ENCODE peak calls at places on chromosomes 1 and 21, in seven cellular contexts. Q is EL, V is left lobe of liver, G is body of pancreas, J is NCI-H1417, D is SK-MEL-5, P is BJ. O is an unnamed sample.

GRCh38 chr1:151661728-151662127 is 49.9 kb downstream of the SNX27 start:
- DNase-seq in Q (no peak), D (no peak), V (no peak), J (no peak), P (no peak), G (no peak), O (no peak)

GRCh38 chr21:29228306-29228705 is 70.4 kb upstream of the BACH1 start:
- DNase-seq in P (no peak), Q (no peak), J (no peak), G (no peak), V (no peak), D (no peak), O (no peak)

GRCh38 chr21:17612023-17612564 is 607 bp downstream of the BTG3 start:
- DNase-seq in V (peak; percentile 51), G (peak; percentile 50), P (no peak), J (peak; percentile 80), Q (peak; percentile 44), D (no peak), O (no peak)

GRCh38 chr1:206823725-206824124 is 41.7 kb upstream of the IL20 start:
- DNase-seq in Q (peak; percentile 25), D (no peak), J (no peak), P (no peak), V (no peak), G (no peak), O (no peak)

GRCh38 chr1:232553809-232554208 is 76.1 kb downstream of the SIPA1L2 start:
- DNase-seq in Q (no peak), P (no peak), D (no peak), G (no peak), V (no peak), J (no peak), O (no peak)

GRCh38 chr1:114482585-114482984 is 28.4 kb downstream of the TRIM33 start:
- DNase-seq in P (no peak), V (no peak), Q (no peak), D (no peak), J (no peak), G (no peak), O (no peak)

GRCh38 chr1:111221633-111222286 is 5.8 kb upstream of the CHI3L2 start:
- DNase-seq in P (no peak), D (no peak), J (no peak), V (no peak), Q (peak; percentile 15), G (no peak), O (no peak)

GRCh38 chr1:30444850-30445249 is 278.5 kb downstream of the MATN1 start:
- DNase-seq in D (peak; percentile 35), J (no peak), G (no peak), P (no peak), Q (peak; percentile 21), V (no peak), O (no peak)

GRCh38 chr1:37752583-37753471 is 12.1 kb downstream of the EPHA10 start:
- DNase-seq in G (peak; percentile 43), P (no peak), Q (no peak), J (peak; percentile 80), V (no peak), D (no peak), O (no peak)

GRCh38 chr1:209585672-209586071 is 2.2 kb downstream of the CAMK1G start:
- DNase-seq in D (no peak), V (no peak), Q (peak; percentile 61), J (peak; percentile 68), P (no peak), G (peak; percentile 29), O (no peak)

GRCh38 chr1:16727190-16728111 is 12.9 kb upstream of the RNU1-4 start:
- DNase-seq in G (peak; percentile 20), P (no peak), Q (peak; percentile 75), V (peak; percentile 54), D (peak; percentile 90), J (no peak), O (peak; percentile 3)

GRCh38 chr1:182699673-182700350 is 15.4 kb upstream of the RGS8 start:
- DNase-seq in Q (no peak), J (no peak), P (no peak), V (no peak), D (no peak), G (no peak), O (no peak)

GRCh38 chr1:91526496-91526895 is 25.8 kb downstream of the CDC7 start:
- DNase-seq in Q (peak; percentile 21), J (no peak), P (peak; percentile 44), D (no peak), G (no peak), V (no peak), O (no peak)

GRCh38 chr1:115069186-115069585 is 20.1 kb downstream of the TSPAN2 start:
- DNase-seq in V (no peak), G (no peak), J (no peak), Q (peak; percentile 80), D (no peak), P (no peak), O (no peak)

O was measured in GM04504.